ENCODE peak calls at places on chromosomes 12 and 14, in six cellular contexts. U, T, M, Q, P and G are unnamed samples.

GRCh38 chr12:88784166-88784565 is 203.9 kb upstream of the KITLG start:
- DNase-seq in U (no peak), T (no peak), M (no peak), Q (no peak), P (no peak), G (no peak)

GRCh38 chr14:24110060-24110459 is 4.5 kb upstream of the DCAF11 start:
- DNase-seq in U (no peak), T (no peak), M (no peak), Q (no peak), P (no peak), G (no peak)

GRCh38 chr12:2532647-2533435 is 261.9 kb upstream of the FKBP4 start:
- DNase-seq in U (no peak), T (no peak), M (no peak), Q (no peak), P (no peak), G (no peak)

GRCh38 chr12:78645956-78646355 is 218.6 kb upstream of the SYT1 start:
- DNase-seq in U (no peak), T (peak), M (no peak), Q (no peak), P (no peak), G (no peak)

GRCh38 chr14:75088566-75089373 is 19.3 kb downstream of the ZC2HC1C start:
- DNase-seq in U (no peak), T (peak), M (peak), Q (no peak), P (no peak), G (no peak)

GRCh38 chr12:116692605-116693004 is 45.3 kb downstream of the SPRING1 start:
- DNase-seq in U (no peak), T (no peak), M (no peak), Q (no peak), P (no peak), G (no peak)

GRCh38 chr12:113259499-113259953 is 38.3 kb downstream of the TPCN1 start:
- DNase-seq in U (peak), T (peak), M (no peak), Q (no peak), P (no peak), G (peak)

GRCh38 chr14:69485701-69486100 is 1.2 kb downstream of the PLEKHD1 start:
- DNase-seq in U (no peak), T (no peak), M (no peak), Q (no peak), P (no peak), G (no peak)

GRCh38 chr12:106135781-106136180 is 3.0 kb downstream of the NUAK1 start:
- DNase-seq in U (no peak), T (no peak), M (no peak), Q (no peak), P (no peak), G (no peak)

GRCh38 chr14:105375635-105376057 is 22.7 kb upstream of the TEX22 start:
- DNase-seq in U (no peak), T (peak), M (no peak), Q (no peak), P (no peak), G (no peak)